ENCODE peak calls at places on chromosomes 2 and 18, in eight cellular contexts. One of them, this sample, is unnamed.

GRCh38 chr2:69026026-69026425 is 13.0 kb downstream of the ANTXR1 start:
- DNase-seq in mesenchymal stem cell: peak; percentile 50
- DNase-seq in amniotic epithelial cell: peak; percentile 52
- DNase-seq in choroid plexus epithelial cell: peak; percentile 74
- DNase-seq in RCC 7860: peak; percentile 45
- DNase-seq in stimulated activated CD4-positive, alpha-beta T cell treated with anti-CD3 and anti-CD28 coated beads, Interleukin-2, amount 100 ng/mL, for 48 hours: no peak
- DNase-seq in EH: peak; percentile 52
- DNase-seq in occipital lobe: no peak
- DNase-seq in this sample: peak; percentile 68

GRCh38 chr18:48340502-48340901 is 68.7 kb downstream of the ZBTB7C start:
- DNase-seq in RCC 7860: no peak
- DNase-seq in stimulated activated CD4-positive, alpha-beta T cell treated with anti-CD3 and anti-CD28 coated beads, Interleukin-2, amount 100 ng/mL, for 48 hours: no peak
- DNase-seq in mesenchymal stem cell: no peak
- DNase-seq in occipital lobe: no peak
- DNase-seq in amniotic epithelial cell: no peak
- DNase-seq in EH: no peak
- DNase-seq in choroid plexus epithelial cell: no peak
- DNase-seq in this sample: no peak

GRCh38 chr2:30238143-30238800 is 6.9 kb downstream of the LBH start:
- DNase-seq in RCC 7860: no peak
- DNase-seq in stimulated activated CD4-positive, alpha-beta T cell treated with anti-CD3 and anti-CD28 coated beads, Interleukin-2, amount 100 ng/mL, for 48 hours: no peak
- DNase-seq in choroid plexus epithelial cell: no peak
- DNase-seq in EH: no peak
- DNase-seq in occipital lobe: no peak
- DNase-seq in amniotic epithelial cell: peak; percentile 53
- DNase-seq in mesenchymal stem cell: peak; percentile 44
- DNase-seq in this sample: no peak

GRCh38 chr2:42971947-42972736 is 179.8 kb upstream of the HAAO start:
- DNase-seq in amniotic epithelial cell: peak; percentile 41
- DNase-seq in stimulated activated CD4-positive, alpha-beta T cell treated with anti-CD3 and anti-CD28 coated beads, Interleukin-2, amount 100 ng/mL, for 48 hours: no peak
- DNase-seq in RCC 7860: no peak
- DNase-seq in mesenchymal stem cell: peak; percentile 34
- DNase-seq in EH: peak; percentile 52
- DNase-seq in choroid plexus epithelial cell: peak; percentile 57
- DNase-seq in occipital lobe: no peak
- DNase-seq in this sample: no peak

GRCh38 chr2:70211595-70211994 is 20.8 kb upstream of the C2orf42 start:
- DNase-seq in RCC 7860: no peak
- DNase-seq in EH: no peak
- DNase-seq in occipital lobe: no peak
- DNase-seq in mesenchymal stem cell: no peak
- DNase-seq in stimulated activated CD4-positive, alpha-beta T cell treated with anti-CD3 and anti-CD28 coated beads, Interleukin-2, amount 100 ng/mL, for 48 hours: no peak
- DNase-seq in amniotic epithelial cell: no peak
- DNase-seq in choroid plexus epithelial cell: no peak
- DNase-seq in this sample: no peak

GRCh38 chr2:39228413-39229209 is 15.2 kb downstream of the CDKL4 start:
- DNase-seq in RCC 7860: no peak
- DNase-seq in mesenchymal stem cell: no peak
- DNase-seq in stimulated activated CD4-positive, alpha-beta T cell treated with anti-CD3 and anti-CD28 coated beads, Interleukin-2, amount 100 ng/mL, for 48 hours: no peak
- DNase-seq in amniotic epithelial cell: no peak
- DNase-seq in occipital lobe: no peak
- DNase-seq in EH: no peak
- DNase-seq in choroid plexus epithelial cell: peak; percentile 14
- DNase-seq in this sample: no peak

GRCh38 chr18:79952996-79953559 is 1.6 kb upstream of the SLC66A2 start:
- DNase-seq in occipital lobe: no peak
- DNase-seq in mesenchymal stem cell: peak; percentile 18
- DNase-seq in amniotic epithelial cell: no peak
- DNase-seq in stimulated activated CD4-positive, alpha-beta T cell treated with anti-CD3 and anti-CD28 coated beads, Interleukin-2, amount 100 ng/mL, for 48 hours: no peak
- DNase-seq in EH: no peak
- DNase-seq in RCC 7860: no peak
- DNase-seq in choroid plexus epithelial cell: no peak
- DNase-seq in this sample: no peak

GRCh38 chr2:48315847-48316194 is 214.1 kb upstream of the STON1 start:
- DNase-seq in amniotic epithelial cell: no peak
- DNase-seq in occipital lobe: no peak
- DNase-seq in RCC 7860: peak; percentile 32
- DNase-seq in mesenchymal stem cell: no peak
- DNase-seq in EH: peak; percentile 13
- DNase-seq in choroid plexus epithelial cell: no peak
- DNase-seq in stimulated activated CD4-positive, alpha-beta T cell treated with anti-CD3 and anti-CD28 coated beads, Interleukin-2, amount 100 ng/mL, for 48 hours: peak; percentile 33
- DNase-seq in this sample: no peak

GRCh38 chr2:205543262-205543843 is 138.9 kb upstream of the NRP2 start:
- DNase-seq in amniotic epithelial cell: no peak
- DNase-seq in RCC 7860: no peak
- DNase-seq in mesenchymal stem cell: no peak
- DNase-seq in stimulated activated CD4-positive, alpha-beta T cell treated with anti-CD3 and anti-CD28 coated beads, Interleukin-2, amount 100 ng/mL, for 48 hours: no peak
- DNase-seq in choroid plexus epithelial cell: no peak
- DNase-seq in EH: no peak
- DNase-seq in occipital lobe: no peak
- DNase-seq in this sample: no peak

GRCh38 chr2:46184794-46185583 is 112.2 kb upstream of the EPAS1 start:
- DNase-seq in choroid plexus epithelial cell: no peak
- DNase-seq in EH: no peak
- DNase-seq in stimulated activated CD4-positive, alpha-beta T cell treated with anti-CD3 and anti-CD28 coated beads, Interleukin-2, amount 100 ng/mL, for 48 hours: no peak
- DNase-seq in amniotic epithelial cell: no peak
- DNase-seq in mesenchymal stem cell: no peak
- DNase-seq in occipital lobe: no peak
- DNase-seq in RCC 7860: no peak
- DNase-seq in this sample: no peak

GRCh38 chr18:59631583-59632181 is 65.5 kb downstream of the CCBE1 start:
- DNase-seq in EH: peak; percentile 57
- DNase-seq in mesenchymal stem cell: peak; percentile 30
- DNase-seq in RCC 7860: no peak
- DNase-seq in amniotic epithelial cell: peak; percentile 44
- DNase-seq in stimulated activated CD4-positive, alpha-beta T cell treated with anti-CD3 and anti-CD28 coated beads, Interleukin-2, amount 100 ng/mL, for 48 hours: no peak
- DNase-seq in choroid plexus epithelial cell: peak; percentile 73
- DNase-seq in occipital lobe: no peak
- DNase-seq in this sample: no peak

GRCh38 chr2:9294764-9295163 is 88.2 kb downstream of the ASAP2 start:
- DNase-seq in RCC 7860: no peak
- DNase-seq in choroid plexus epithelial cell: no peak
- DNase-seq in amniotic epithelial cell: no peak
- DNase-seq in mesenchymal stem cell: no peak
- DNase-seq in EH: no peak
- DNase-seq in occipital lobe: no peak
- DNase-seq in stimulated activated CD4-positive, alpha-beta T cell treated with anti-CD3 and anti-CD28 coated beads, Interleukin-2, amount 100 ng/mL, for 48 hours: no peak
- DNase-seq in this sample: no peak

GRCh38 chr2:233311241-233311926 is 3.8 kb downstream of the SAG start:
- DNase-seq in EH: no peak
- DNase-seq in stimulated activated CD4-positive, alpha-beta T cell treated with anti-CD3 and anti-CD28 coated beads, Interleukin-2, amount 100 ng/mL, for 48 hours: no peak
- DNase-seq in amniotic epithelial cell: no peak
- DNase-seq in RCC 7860: no peak
- DNase-seq in choroid plexus epithelial cell: no peak
- DNase-seq in occipital lobe: no peak
- DNase-seq in mesenchymal stem cell: no peak
- DNase-seq in this sample: no peak

GRCh38 chr2:41967426-41968181 is 80.2 kb upstream of the PKDCC start:
- DNase-seq in stimulated activated CD4-positive, alpha-beta T cell treated with anti-CD3 and anti-CD28 coated beads, Interleukin-2, amount 100 ng/mL, for 48 hours: no peak
- DNase-seq in EH: peak; percentile 32
- DNase-seq in occipital lobe: no peak
- DNase-seq in RCC 7860: no peak
- DNase-seq in choroid plexus epithelial cell: no peak
- DNase-seq in amniotic epithelial cell: no peak
- DNase-seq in mesenchymal stem cell: no peak
- DNase-seq in this sample: no peak